ENCODE peak calls at places on chromosomes 1 and 21, in five cellular contexts. I is fibroblast of lung, A is HepG2, Y is IMR-90, S is PC-9. B is an unnamed sample.
A peak's percentile ranks its signal among the peaks of the same experiment; 100 is the strongest.

GRCh38 chr21:25862596-25862995 is 127.8 kb downstream of the GABPA start:
- DNase-seq in Y (peak; percentile 39), S (no peak), A (peak; percentile 12), I (peak; percentile 68), B (peak; percentile 46)

GRCh38 chr1:94579876-94580294 is 38.3 kb upstream of the F3 start:
- DNase-seq in S (peak; percentile 98), Y (peak; percentile 98), A (peak; percentile 58), I (peak; percentile 83), B (peak; percentile 95)

GRCh38 chr1:56060901-56061300 is 518.5 kb downstream of the PLPP3 start:
- DNase-seq in A (no peak), S (no peak), I (peak; percentile 85), Y (peak; percentile 82), B (no peak)

GRCh38 chr1:41740630-41741239 is 178.0 kb downstream of the HIVEP3 start:
- DNase-seq in S (no peak), Y (no peak), A (no peak), I (no peak), B (no peak)

GRCh38 chr1:242629396-242629795 is 104.9 kb upstream of the PLD5 start:
- DNase-seq in Y (no peak), S (no peak), I (no peak), A (no peak), B (no peak)

GRCh38 chr1:241627453-241628329 is 12.5 kb downstream of the CHML start:
- DNase-seq in I (peak; percentile 84), A (peak; percentile 60), S (peak; percentile 64), Y (peak; percentile 86), B (peak; percentile 87)

GRCh38 chr1:107820797-107821196 is 144.2 kb downstream of the VAV3 start:
- DNase-seq in I (no peak), S (peak; percentile 44), A (no peak), Y (no peak), B (peak; percentile 62)

GRCh38 chr21:26366781-26367180 is 196.2 kb upstream of the APP start:
- DNase-seq in S (no peak), Y (no peak), A (no peak), I (no peak), B (peak; percentile 70)

GRCh38 chr21:27799861-27800260 is 833.0 kb upstream of the ADAMTS5 start:
- DNase-seq in I (peak; percentile 43), A (no peak), S (no peak), Y (no peak), B (no peak)

GRCh38 chr1:28506907-28507246 is 1.0 kb downstream of the RCC1 start:
- DNase-seq in S (no peak), I (no peak), A (no peak), Y (no peak), B (no peak)

GRCh38 chr1:6270432-6270831 is 9.5 kb upstream of the GPR153 start:
- DNase-seq in I (no peak), Y (no peak), S (no peak), A (no peak), B (no peak)

GRCh38 chr1:25615563-25616079 is 970 bp upstream of the MAN1C1 start:
- DNase-seq in S (no peak), Y (no peak), I (peak; percentile 11), A (no peak), B (peak; percentile 14)

GRCh38 chr1:198272492-198272891 is 115.7 kb downstream of the NEK7 start:
- DNase-seq in S (no peak), Y (peak; percentile 62), I (no peak), A (no peak), B (peak; percentile 40)

GRCh38 chr1:165355977-165356811 is at the start of gene LMX1A:
- DNase-seq in S (no peak), Y (no peak), I (no peak), A (no peak), B (peak; percentile 35)

GRCh38 chr1:200040516-200041138 is 13.1 kb downstream of the NR5A2 start:
- DNase-seq in Y (no peak), A (peak; percentile 77), S (no peak), I (peak; percentile 30), B (no peak)

GRCh38 chr21:16426936-16427335 is 697.2 kb downstream of the USP25 start:
- DNase-seq in S (no peak), A (no peak), Y (no peak), I (no peak), B (no peak)

GRCh38 chr1:203480084-203480483 is 4.5 kb downstream of the PRELP start:
- DNase-seq in I (peak; percentile 67), S (no peak), Y (peak; percentile 74), A (no peak), B (peak; percentile 86)

GRCh38 chr1:206804156-206804737 is 32.0 kb upstream of the IL10 start:
- DNase-seq in Y (no peak), S (peak; percentile 45), I (no peak), A (no peak), B (peak; percentile 50)

GRCh38 chr1:172278478-172278877 is 142.0 kb upstream of the C1orf105 start:
- DNase-seq in S (peak; percentile 55), A (no peak), I (peak; percentile 74), Y (peak; percentile 82), B (peak; percentile 84)

GRCh38 chr1:196659471-196659870 is 7.6 kb downstream of the CFH start:
- DNase-seq in I (no peak), S (no peak), Y (no peak), A (no peak), B (no peak)

DNA sequence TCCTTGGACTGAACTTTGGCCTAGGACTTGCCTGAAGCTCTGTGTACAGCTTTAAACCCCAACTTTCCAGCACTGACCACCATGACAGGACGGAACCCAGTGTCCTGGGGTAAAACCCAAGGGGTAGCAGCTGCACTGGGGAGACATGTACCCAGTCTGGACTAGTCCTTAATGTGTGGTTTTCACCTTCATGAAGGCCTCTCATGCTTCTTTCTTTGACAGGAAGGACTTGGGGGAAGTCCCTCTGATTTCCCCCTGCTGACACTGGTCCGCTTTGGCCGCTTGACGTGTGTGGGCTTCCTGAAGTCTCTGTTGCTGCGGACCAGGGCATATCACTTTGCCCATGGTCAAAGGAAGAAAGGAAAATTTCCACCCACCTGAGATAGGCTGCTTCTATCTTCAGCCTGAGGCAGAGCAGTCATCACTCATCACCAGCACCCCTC is 66.3 kb upstream of the PRDX6 start:
- DNase-seq in I (no peak), A (no peak), S (no peak), Y (no peak), B (no peak)
- H2AFZ ChIP-seq in I (no peak overlapping the region), A (no peak overlapping the region), S (no peak overlapping the region), Y (no peak overlapping the region), B (no peak overlapping the region)

GRCh38 chr1:228242313-228242864 is 34.5 kb downstream of the OBSCN start:
- DNase-seq in Y (no peak), S (no peak), A (no peak), I (no peak), B (no peak)

GRCh38 chr1:228245111-228245510 is 37.3 kb downstream of the OBSCN start:
- DNase-seq in I (no peak), Y (no peak), A (no peak), S (no peak), B (no peak)

GRCh38 chr1:228241259-228241658 is 33.4 kb downstream of the OBSCN start:
- DNase-seq in Y (no peak), A (no peak), S (no peak), I (no peak), B (no peak)

GRCh38 chr1:228240411-228241240 is 32.8 kb downstream of the OBSCN start:
- DNase-seq in S (peak; percentile 35), Y (no peak), A (no peak), I (no peak), B (no peak)

GRCh38 chr1:228243093-228243492 is 35.2 kb downstream of the OBSCN start:
- DNase-seq in S (no peak), A (no peak), Y (no peak), I (no peak), B (no peak)
- H3K9me3 ChIP-seq in S (peaks cover 34% of the 10 kb centered on the region), A (peaks cover 37% of the 10 kb centered on the region), Y (peaks cover 46% of the 10 kb centered on the region), I (peaks cover 2% of the 10 kb centered on the region), B (no peaks in the 10 kb centered on the region)

DNA sequence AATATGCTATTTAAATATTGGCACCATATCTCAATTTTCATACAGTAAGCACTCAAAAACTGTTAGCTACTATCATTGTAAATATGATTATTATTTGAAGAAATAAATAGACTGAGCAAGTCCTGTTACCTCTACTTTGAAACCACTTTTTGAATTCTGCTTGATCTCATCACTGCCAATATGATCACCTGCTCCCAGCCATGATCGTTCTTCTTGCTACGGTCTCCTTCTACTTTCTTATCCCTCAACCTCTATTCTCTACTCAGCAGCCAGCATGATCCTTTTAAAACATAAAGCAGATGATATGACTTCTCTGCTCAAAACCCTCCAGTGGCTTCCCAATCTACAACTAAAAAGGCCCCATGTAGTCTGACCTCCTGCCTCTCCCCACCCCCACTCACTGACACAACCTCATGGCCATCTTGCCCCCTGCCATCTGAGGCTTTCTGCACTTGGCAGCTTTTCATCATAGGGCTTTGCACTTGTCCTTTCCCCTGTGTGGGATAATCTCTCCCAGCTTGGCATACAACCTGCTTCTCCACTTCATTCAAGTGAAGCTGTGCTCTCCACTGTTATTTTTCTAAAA is 27.2 kb downstream of the CD34 start:
- DNase-seq in S (no peak), A (no peak), I (no peak), Y (no peak), B (no peak)
- H2AFZ ChIP-seq in S (no peak overlapping the region), A (no peak overlapping the region), I (no peak overlapping the region), Y (no peak overlapping the region), B (no peak overlapping the region)

GRCh38 chr1:227532019-227532619 is 31.2 kb upstream of the ZNF678 start:
- DNase-seq in S (peak; percentile 50), Y (no peak), A (no peak), I (no peak), B (no peak)

GRCh38 chr1:227521782-227522181 is 41.6 kb upstream of the ZNF678 start:
- DNase-seq in I (no peak), S (no peak), A (no peak), Y (no peak), B (no peak)

DNA sequence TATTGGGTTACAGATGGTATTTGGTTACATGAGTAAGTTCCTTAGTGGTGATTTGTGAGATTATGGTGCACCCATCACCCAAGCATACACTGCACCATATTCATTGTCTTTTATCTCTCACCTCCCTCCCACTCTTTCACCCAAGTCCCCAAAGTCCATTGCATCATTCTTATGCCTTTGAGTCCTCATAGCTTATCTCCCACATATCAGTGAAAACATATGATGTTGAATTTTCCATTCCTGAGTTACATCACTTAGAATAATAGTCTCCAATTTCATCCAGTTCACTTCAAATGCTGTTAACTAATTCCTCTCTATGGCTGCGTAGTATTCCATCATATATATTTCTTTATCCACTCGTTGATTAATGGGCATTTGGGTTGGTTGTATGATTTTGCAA is 36.8 kb upstream of the ZNF678 start:
- DNase-seq in S (no peak), Y (no peak), I (no peak), A (no peak), B (no peak)
- H3K9me3 ChIP-seq in S (peaks cover 30% of the 10 kb centered on the region), Y (peaks cover 7% of the 10 kb centered on the region), I (no peaks in the 10 kb centered on the region), A (peaks cover 6% of the 10 kb centered on the region), B (peaks cover 11% of the 10 kb centered on the region)

DNA sequence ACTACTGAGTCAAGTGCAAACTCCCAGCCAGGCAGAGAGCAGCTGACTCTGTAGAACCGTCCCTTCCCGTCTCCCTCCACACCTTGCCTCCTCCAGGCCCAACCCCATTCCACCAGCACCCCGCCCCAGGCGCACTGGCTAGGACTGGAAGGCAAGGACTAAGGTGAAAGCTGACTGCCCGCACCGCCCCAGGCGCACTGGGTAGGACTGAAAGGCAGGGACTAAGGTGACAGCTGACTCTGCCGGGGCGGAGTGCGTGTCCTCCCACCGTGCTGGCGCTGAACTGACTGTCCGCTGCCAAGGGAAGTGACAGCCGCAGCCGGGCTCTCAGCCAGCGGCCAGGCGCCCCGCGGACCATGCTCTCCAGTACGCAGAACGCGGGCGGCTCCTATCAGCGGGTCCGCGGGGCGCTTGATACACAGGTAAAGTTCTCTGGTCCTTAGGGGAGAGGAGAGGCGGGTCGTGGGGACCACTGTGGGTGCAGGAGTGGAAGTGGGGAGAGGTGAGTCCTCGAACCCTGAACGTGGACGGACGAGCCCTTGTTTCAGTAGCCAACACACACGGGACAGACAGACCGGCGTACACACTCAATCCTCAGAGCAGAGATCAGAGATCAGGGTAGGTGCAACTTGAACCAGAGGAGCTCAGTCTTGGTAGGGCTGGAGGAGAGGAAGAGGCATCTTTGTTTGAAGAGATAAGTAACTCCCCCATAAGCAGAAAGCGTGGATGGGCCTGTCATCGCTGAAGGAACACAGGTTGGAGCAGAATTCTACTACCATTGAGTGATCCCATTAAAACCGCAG is 58.0 kb downstream of the RBM11 start:
- DNase-seq in S (no peak), A (no peak), Y (no peak), I (no peak), B (no peak)
- H2AFZ ChIP-seq in S (no peak overlapping the region), A (no peak overlapping the region), Y (peak overlapping the region; percentile 29), I (no peak overlapping the region), B (no peak overlapping the region)